ENCODE peak calls at places on chromosomes 1 and 21, in five cellular contexts. S is activated T-helper 9 cell treated with anti-CD3 and anti-CD28 coated beads, Interleukin-2, amount 50 U/mL, for 16 hours; T is kidney epithelial cell; D is aorta; F is EL. I is an unnamed sample.

GRCh38 chr1:41013024-41013423 is 8.5 kb downstream of the SLFNL1 start:
- DNase-seq in S (no peak), T (no peak), D (no peak), F (no peak), I (no peak)

GRCh38 chr1:42002220-42002619 is 83.5 kb upstream of the HIVEP3 start:
- DNase-seq in S (no peak), T (no peak), D (no peak), F (no peak), I (no peak)

GRCh38 chr1:26066857-26067256 is 573 bp downstream of the TRIM63 start:
- DNase-seq in S (no peak), T (no peak), D (no peak), F (no peak), I (no peak)

GRCh38 chr1:157168015-157168414 is 29.8 kb upstream of the ETV3 start:
- DNase-seq in S (no peak), T (no peak), D (no peak), F (no peak), I (no peak)

GRCh38 chr21:39384674-39385298 is 35.9 kb upstream of the HMGN1 start:
- DNase-seq in S (no peak), T (no peak), D (no peak), F (peak; percentile 63), I (no peak)

GRCh38 chr1:212346586-212346985 is 61.4 kb downstream of the PPP2R5A start:
- DNase-seq in S (no peak), T (no peak), D (no peak), F (no peak), I (no peak)

GRCh38 chr1:171910786-171911185 is 69.5 kb downstream of the DNM3 start:
- DNase-seq in S (no peak), T (no peak), D (no peak), F (no peak), I (no peak)

GRCh38 chr1:212650228-212650627 is 41.7 kb downstream of the ATF3 start:
- DNase-seq in S (no peak), T (no peak), D (no peak), F (no peak), I (no peak)

GRCh38 chr1:78003882-78004718 is 639 bp upstream of the DNAJB4 start:
- DNase-seq in S (no peak), T (peak; percentile 56), D (peak; percentile 62), F (peak; percentile 83), I (peak; percentile 22)

GRCh38 chr1:177305040-177306018 is 134.6 kb downstream of the BRINP2 start:
- DNase-seq in S (no peak), T (no peak), D (no peak), F (no peak), I (no peak)

GRCh38 chr1:156385534-156386031 is 16.6 kb downstream of the RHBG start:
- DNase-seq in S (peak; percentile 60), T (no peak), D (peak; percentile 74), F (peak; percentile 71), I (peak; percentile 68)

GRCh38 chr1:163561570-163562295 is 240.0 kb downstream of the NUF2 start:
- DNase-seq in S (no peak), T (no peak), D (no peak), F (peak; percentile 12), I (no peak)

GRCh38 chr1:7831458-7831857 is 21.4 kb downstream of the UTS2 start:
- DNase-seq in S (no peak), T (no peak), D (no peak), F (no peak), I (no peak)

GRCh38 chr1:42013881-42014470 is 95.3 kb upstream of the HIVEP3 start:
- DNase-seq in S (no peak), T (no peak), D (no peak), F (no peak), I (no peak)

GRCh38 chr1:202291961-202292712 is 49.6 kb downstream of the UBE2T start:
- DNase-seq in S (no peak), T (no peak), D (peak; percentile 67), F (peak; percentile 82), I (no peak)

GRCh38 chr1:81242103-81242502 is 558.6 kb upstream of the ADGRL2 start:
- DNase-seq in S (no peak), T (no peak), D (no peak), F (no peak), I (no peak)

GRCh38 chr1:44808938-44809917 is 905 bp downstream of the BTBD19 start:
- DNase-seq in S (peak; percentile 78), T (no peak), D (peak; percentile 90), F (peak; percentile 68), I (peak; percentile 88)

GRCh38 chr1:184028854-184029623 is 8.5 kb downstream of the COLGALT2 start:
- DNase-seq in S (no peak), T (no peak), D (peak; percentile 59), F (no peak), I (no peak)

GRCh38 chr1:55584521-55585401 is 369.6 kb upstream of the USP24 start:
- DNase-seq in S (no peak), T (no peak), D (no peak), F (no peak), I (no peak)

GRCh38 chr1:155324717-155325595 is 4.3 kb downstream of the RUSC1 start:
- DNase-seq in S (no peak), T (no peak), D (peak; percentile 73), F (peak; percentile 66), I (peak; percentile 21)

GRCh38 chr1:157278383-157279156 is 140.4 kb upstream of the ETV3 start:
- DNase-seq in S (no peak), T (no peak), D (no peak), F (no peak), I (no peak)

I was measured in stimulated activated naive CD4-positive, alpha-beta T cell treated with Interleukin-2 at 50 U/mL for 16 hours.